ENCODE peak calls at places on chromosomes 6 and 20, in ten cellular contexts. T, Y, A, C, B, E, M, W, F and I are unnamed samples. For H3K4me1, the result is how much of the 10 kb centered on the place peaks cover.

GRCh38 chr6:128071212-128071611 is 170.4 kb upstream of the THEMIS start:
- DNase-seq in T (no peak), Y (no peak), A (no peak), C (no peak), B (no peak), E (no peak), M (no peak), W (no peak), F (no peak), I (no peak)

GRCh38 chr6:122833229-122833556 is 44.1 kb downstream of the SMPDL3A start:
- DNase-seq in T (no peak), Y (no peak), A (no peak), C (no peak), B (no peak), E (no peak), M (no peak), W (no peak), F (no peak), I (peak)

GRCh38 chr20:1906361-1907051 is 11.3 kb downstream of the SIRPA start:
- DNase-seq in T (no peak), Y (no peak), A (no peak), C (no peak), B (no peak), E (no peak), M (no peak), W (no peak), F (no peak), I (no peak)

GRCh38 chr6:19380287-19380686 is 456.9 kb upstream of the ID4 start:
- DNase-seq in T (no peak), Y (no peak), A (no peak), C (no peak), B (no peak), E (no peak), M (peak), W (peak), F (no peak), I (peak)

GRCh38 chr6:159908535-159908934 is 17.7 kb downstream of the MAS1 start:
- DNase-seq in T (no peak), Y (no peak), A (no peak), C (no peak), B (no peak), E (no peak), M (peak), W (peak), F (no peak), I (peak)

GRCh38 chr6:22082278-22082677 is 214.6 kb downstream of the PRL start:
- DNase-seq in T (no peak), Y (no peak), A (no peak), C (no peak), B (no peak), E (no peak), M (peak), W (peak), F (no peak), I (no peak)

GRCh38 chr6:156718647-156719394 is 58.4 kb upstream of the ARID1B start:
- DNase-seq in T (peak), Y (no peak), A (no peak), C (peak), B (peak), E (no peak), M (no peak), W (peak), F (peak), I (peak)

GRCh38 chr6:55379895-55380294 is 52.6 kb downstream of the GFRAL start:
- DNase-seq in T (no peak), Y (no peak), A (peak), C (no peak), B (no peak), E (no peak), M (peak), W (peak), F (no peak), I (peak)

GRCh38 chr6:18276610-18277009 is 12.3 kb upstream of the DEK start:
- DNase-seq in T (no peak), Y (no peak), A (no peak), C (no peak), B (no peak), E (no peak), M (no peak), W (no peak), F (no peak), I (no peak)

GRCh38 chr6:143598466-143599080 is 79.2 kb upstream of the PHACTR2 start:
- DNase-seq in T (no peak), Y (no peak), A (no peak), C (no peak), B (no peak), E (no peak), M (no peak), W (no peak), F (no peak), I (no peak)

GRCh38 chr20:47691632-47692031 is 93.6 kb downstream of the SULF2 start:
- DNase-seq in T (peak), Y (no peak), A (no peak), C (no peak), B (no peak), E (no peak), M (peak), W (peak), F (no peak), I (peak)

GRCh38 chr6:92682999-92683398 is 736.4 kb downstream of the EPHA7 start:
- DNase-seq in T (no peak), Y (no peak), A (no peak), C (no peak), B (no peak), E (no peak), M (no peak), W (no peak), F (no peak), I (no peak)

DNA sequence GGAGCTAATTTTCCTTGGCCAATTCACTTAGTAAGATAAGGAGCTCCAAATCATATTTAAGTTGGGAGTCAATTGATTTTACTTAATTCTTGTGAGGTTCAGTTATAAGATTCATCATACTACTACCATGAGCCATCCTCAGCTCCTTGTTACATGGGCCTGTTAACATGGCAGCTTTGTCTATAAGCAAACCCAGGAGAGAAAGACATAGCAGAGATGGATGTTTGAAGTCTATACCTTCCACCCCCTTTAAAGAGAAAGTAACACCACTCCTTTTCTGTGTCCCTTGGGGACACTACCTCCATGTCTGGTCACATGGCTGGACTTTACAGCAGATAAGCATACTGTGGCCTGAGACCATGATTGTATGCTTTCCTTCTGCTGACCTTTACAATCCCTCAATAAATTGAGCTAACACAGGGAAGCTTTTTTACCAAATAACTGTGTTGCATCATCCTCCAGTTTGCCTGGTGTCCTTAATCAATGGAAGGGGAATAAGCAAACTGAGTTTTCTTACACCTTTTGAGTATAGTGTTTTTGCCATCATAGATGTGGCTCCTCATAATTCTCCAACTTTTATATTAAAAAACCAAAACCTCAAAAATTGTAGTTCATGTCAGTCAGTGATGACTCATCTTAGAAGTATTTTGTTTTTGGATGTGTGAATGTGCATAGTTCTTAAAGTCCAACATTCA is 9.8 kb upstream of the ZNFX1 start:
- DNase-seq in T (no peak), Y (no peak), A (no peak), C (no peak), B (no peak), E (no peak), M (peak), W (peak), F (no peak), I (peak)
- H3K4me1 ChIP-seq in T (under half), Y (under half), A (under half), C (half or more), B (under half), E (under half), M (under half), W (under half), F (under half), I (half or more)

GRCh38 chr6:31007694-31008093 is 2.6 kb upstream of the MUC22 start:
- DNase-seq in T (no peak), Y (no peak), A (peak), C (peak), B (no peak), E (no peak), M (peak), W (peak), F (no peak), I (peak)

GRCh38 chr6:31001489-31001888 is 8.8 kb upstream of the MUC22 start:
- DNase-seq in T (no peak), Y (no peak), A (no peak), C (no peak), B (no peak), E (no peak), M (no peak), W (no peak), F (no peak), I (no peak)

GRCh38 chr6:31004285-31004684 is 6.0 kb upstream of the MUC22 start:
- DNase-seq in T (no peak), Y (no peak), A (no peak), C (no peak), B (no peak), E (no peak), M (no peak), W (no peak), F (no peak), I (no peak)

GRCh38 chr6:31005249-31006020 is 4.8 kb upstream of the MUC22 start:
- DNase-seq in T (peak), Y (no peak), A (no peak), C (no peak), B (no peak), E (no peak), M (no peak), W (no peak), F (no peak), I (no peak)

GRCh38 chr6:31004794-31005193 is 5.5 kb upstream of the MUC22 start:
- DNase-seq in T (no peak), Y (no peak), A (no peak), C (no peak), B (no peak), E (no peak), M (no peak), W (no peak), F (no peak), I (no peak)
- H3K4me1 ChIP-seq in T (under half), Y (under half), A (under half), C (under half), B (under half), E (under half), M (under half), W (under half), F (under half), I (under half)

GRCh38 chr20:34320861-34321260 is 17.7 kb upstream of the AHCY start:
- DNase-seq in T (no peak), Y (no peak), A (no peak), C (no peak), B (no peak), E (no peak), M (no peak), W (no peak), F (no peak), I (no peak)

GRCh38 chr20:34318609-34319443 is 15.7 kb upstream of the AHCY start:
- DNase-seq in T (no peak), Y (no peak), A (no peak), C (no peak), B (no peak), E (no peak), M (no peak), W (no peak), F (no peak), I (no peak)

GRCh38 chr20:34324541-34324940 is 21.4 kb upstream of the AHCY start:
- DNase-seq in T (no peak), Y (no peak), A (no peak), C (no peak), B (no peak), E (no peak), M (no peak), W (no peak), F (no peak), I (no peak)

GRCh38 chr20:34322267-34323105 is 19.3 kb upstream of the AHCY start:
- DNase-seq in T (no peak), Y (no peak), A (no peak), C (no peak), B (no peak), E (no peak), M (no peak), W (no peak), F (no peak), I (no peak)
- H3K4me1 ChIP-seq in T (under half), Y (under half), A (under half), C (under half), B (under half), E (under half), M (under half), W (under half), F (under half), I (under half)

GRCh38 chr20:35312348-35312747 is 20.1 kb upstream of the FAM83C start:
- DNase-seq in T (no peak), Y (no peak), A (peak), C (no peak), B (no peak), E (no peak), M (peak), W (peak), F (no peak), I (peak)
- H3K4me1 ChIP-seq in T (under half), Y (under half), A (under half), C (under half), B (under half), E (under half), M (half or more), W (under half), F (under half), I (half or more)